ENCODE peak calls at places on chromosomes 5 and 9, in seven cellular contexts. One of them, this sample, is unnamed.

GRCh38 chr5:9423611-9424010 is 122.3 kb downstream of the SEMA5A start:
- DNase-seq in posterior cingulate gyrus: no peak
- DNase-seq in HuH-7: no peak
- DNase-seq in testis: no peak
- DNase-seq in pulmonary artery endothelial cell: no peak
- DNase-seq in HEK293T: no peak
- DNase-seq in dorsolateral prefrontal cortex: no peak
- DNase-seq in this sample: no peak

GRCh38 chr5:107322936-107323335 is 347.8 kb downstream of the EFNA5 start:
- DNase-seq in posterior cingulate gyrus: no peak
- DNase-seq in HuH-7: no peak
- DNase-seq in testis: no peak
- DNase-seq in pulmonary artery endothelial cell: no peak
- DNase-seq in HEK293T: no peak
- DNase-seq in dorsolateral prefrontal cortex: no peak
- DNase-seq in this sample: no peak

GRCh38 chr5:155953335-155953734 is 373.6 kb upstream of the SGCD start:
- DNase-seq in posterior cingulate gyrus: no peak
- DNase-seq in HuH-7: no peak
- DNase-seq in testis: no peak
- DNase-seq in pulmonary artery endothelial cell: no peak
- DNase-seq in HEK293T: no peak
- DNase-seq in dorsolateral prefrontal cortex: no peak
- DNase-seq in this sample: no peak

GRCh38 chr5:174293006-174293405 is 247.5 kb downstream of the NSG2 start:
- DNase-seq in posterior cingulate gyrus: no peak
- DNase-seq in HuH-7: no peak
- DNase-seq in testis: no peak
- DNase-seq in pulmonary artery endothelial cell: no peak
- DNase-seq in HEK293T: no peak
- DNase-seq in dorsolateral prefrontal cortex: no peak
- DNase-seq in this sample: no peak

GRCh38 chr5:89901983-89902382 is 507.6 kb downstream of the CETN3 start:
- DNase-seq in posterior cingulate gyrus: peak
- DNase-seq in HuH-7: no peak
- DNase-seq in testis: no peak
- DNase-seq in pulmonary artery endothelial cell: no peak
- DNase-seq in HEK293T: no peak
- DNase-seq in dorsolateral prefrontal cortex: no peak
- DNase-seq in this sample: no peak

GRCh38 chr5:80127037-80127642 is 92.0 kb downstream of the THBS4 start:
- DNase-seq in posterior cingulate gyrus: no peak
- DNase-seq in HuH-7: no peak
- DNase-seq in testis: no peak
- DNase-seq in pulmonary artery endothelial cell: no peak
- DNase-seq in HEK293T: no peak
- DNase-seq in dorsolateral prefrontal cortex: no peak
- DNase-seq in this sample: no peak

GRCh38 chr9:89435315-89435823 is 62.5 kb downstream of the SEMA4D start:
- DNase-seq in posterior cingulate gyrus: peak
- DNase-seq in HuH-7: no peak
- DNase-seq in testis: no peak
- DNase-seq in pulmonary artery endothelial cell: no peak
- DNase-seq in HEK293T: no peak
- DNase-seq in dorsolateral prefrontal cortex: no peak
- DNase-seq in this sample: peak

GRCh38 chr5:138829341-138829740 is 45.8 kb downstream of the LRRTM2 start:
- DNase-seq in posterior cingulate gyrus: no peak
- DNase-seq in HuH-7: no peak
- DNase-seq in testis: no peak
- DNase-seq in pulmonary artery endothelial cell: no peak
- DNase-seq in HEK293T: no peak
- DNase-seq in dorsolateral prefrontal cortex: no peak
- DNase-seq in this sample: no peak

GRCh38 chr5:1771149-1772065 is 28.2 kb downstream of the MRPL36 start:
- DNase-seq in posterior cingulate gyrus: peak
- DNase-seq in HuH-7: no peak
- DNase-seq in testis: no peak
- DNase-seq in pulmonary artery endothelial cell: no peak
- DNase-seq in HEK293T: no peak
- DNase-seq in dorsolateral prefrontal cortex: no peak
- DNase-seq in this sample: no peak

GRCh38 chr5:140926211-140926902 is at the start of gene PCDHAC1:
- DNase-seq in posterior cingulate gyrus: peak
- DNase-seq in HuH-7: peak
- DNase-seq in testis: peak
- DNase-seq in pulmonary artery endothelial cell: peak
- DNase-seq in HEK293T: peak
- DNase-seq in dorsolateral prefrontal cortex: peak
- DNase-seq in this sample: peak

GRCh38 chr5:88262116-88262515 is 6.5 kb downstream of the TMEM161B start:
- DNase-seq in posterior cingulate gyrus: no peak
- DNase-seq in HuH-7: no peak
- DNase-seq in testis: no peak
- DNase-seq in pulmonary artery endothelial cell: no peak
- DNase-seq in HEK293T: no peak
- DNase-seq in dorsolateral prefrontal cortex: no peak
- DNase-seq in this sample: no peak

GRCh38 chr5:116740771-116741170 is 166.1 kb upstream of the SEMA6A start:
- DNase-seq in posterior cingulate gyrus: no peak
- DNase-seq in HuH-7: no peak
- DNase-seq in testis: no peak
- DNase-seq in pulmonary artery endothelial cell: no peak
- DNase-seq in HEK293T: no peak
- DNase-seq in dorsolateral prefrontal cortex: no peak
- DNase-seq in this sample: no peak

GRCh38 chr5:134567651-134568338 is 42.3 kb downstream of the JADE2 start:
- DNase-seq in posterior cingulate gyrus: peak
- DNase-seq in HuH-7: no peak
- DNase-seq in testis: peak
- DNase-seq in pulmonary artery endothelial cell: no peak
- DNase-seq in HEK293T: no peak
- DNase-seq in dorsolateral prefrontal cortex: no peak
- DNase-seq in this sample: no peak

GRCh38 chr5:72474117-72474915 is 32.9 kb downstream of the ZNF366 start:
- DNase-seq in posterior cingulate gyrus: no peak
- DNase-seq in HuH-7: no peak
- DNase-seq in testis: no peak
- DNase-seq in pulmonary artery endothelial cell: no peak
- DNase-seq in HEK293T: no peak
- DNase-seq in dorsolateral prefrontal cortex: no peak
- DNase-seq in this sample: no peak

GRCh38 chr5:66171349-66172344 is 27.5 kb downstream of the SREK1 start:
- DNase-seq in posterior cingulate gyrus: no peak
- DNase-seq in HuH-7: peak
- DNase-seq in testis: peak
- DNase-seq in pulmonary artery endothelial cell: peak
- DNase-seq in HEK293T: peak
- DNase-seq in dorsolateral prefrontal cortex: no peak
- DNase-seq in this sample: peak

GRCh38 chr5:114097570-114097969 is 264.3 kb upstream of the KCNN2 start:
- DNase-seq in posterior cingulate gyrus: no peak
- DNase-seq in HuH-7: no peak
- DNase-seq in testis: no peak
- DNase-seq in pulmonary artery endothelial cell: no peak
- DNase-seq in HEK293T: no peak
- DNase-seq in dorsolateral prefrontal cortex: no peak
- DNase-seq in this sample: no peak

GRCh38 chr5:178225174-178225573 is 7.4 kb downstream of the PHYKPL start:
- DNase-seq in posterior cingulate gyrus: peak
- DNase-seq in HuH-7: no peak
- DNase-seq in testis: no peak
- DNase-seq in pulmonary artery endothelial cell: no peak
- DNase-seq in HEK293T: no peak
- DNase-seq in dorsolateral prefrontal cortex: no peak
- DNase-seq in this sample: no peak

GRCh38 chr5:148416921-148417320 is 33.2 kb downstream of the FBXO38 start:
- DNase-seq in posterior cingulate gyrus: no peak
- DNase-seq in HuH-7: no peak
- DNase-seq in testis: no peak
- DNase-seq in pulmonary artery endothelial cell: peak
- DNase-seq in HEK293T: no peak
- DNase-seq in dorsolateral prefrontal cortex: no peak
- DNase-seq in this sample: no peak

GRCh38 chr9:81906656-81907055 is 21.6 kb upstream of the SPATA31D4 start:
- DNase-seq in posterior cingulate gyrus: no peak
- DNase-seq in HuH-7: no peak
- DNase-seq in testis: no peak
- DNase-seq in pulmonary artery endothelial cell: no peak
- DNase-seq in HEK293T: no peak
- DNase-seq in dorsolateral prefrontal cortex: no peak
- DNase-seq in this sample: no peak

GRCh38 chr5:142869883-142870282 is 99.7 kb downstream of the ARHGAP26 start:
- DNase-seq in posterior cingulate gyrus: no peak
- DNase-seq in HuH-7: no peak
- DNase-seq in testis: peak
- DNase-seq in pulmonary artery endothelial cell: no peak
- DNase-seq in HEK293T: no peak
- DNase-seq in dorsolateral prefrontal cortex: no peak
- DNase-seq in this sample: no peak

GRCh38 chr5:35477321-35477720 is 140.3 kb upstream of the SPEF2 start:
- DNase-seq in posterior cingulate gyrus: no peak
- DNase-seq in HuH-7: no peak
- DNase-seq in testis: no peak
- DNase-seq in pulmonary artery endothelial cell: no peak
- DNase-seq in HEK293T: no peak
- DNase-seq in dorsolateral prefrontal cortex: no peak
- DNase-seq in this sample: no peak

GRCh38 chr9:81266674-81267073 is 422.7 kb downstream of the TLE1 start:
- DNase-seq in posterior cingulate gyrus: no peak
- DNase-seq in HuH-7: no peak
- DNase-seq in testis: no peak
- DNase-seq in pulmonary artery endothelial cell: no peak
- DNase-seq in HEK293T: no peak
- DNase-seq in dorsolateral prefrontal cortex: no peak
- DNase-seq in this sample: no peak

GRCh38 chr5:176381423-176381822 is 7.0 kb downstream of the NOP16 start:
- DNase-seq in posterior cingulate gyrus: no peak
- DNase-seq in HuH-7: no peak
- DNase-seq in testis: no peak
- DNase-seq in pulmonary artery endothelial cell: no peak
- DNase-seq in HEK293T: no peak
- DNase-seq in dorsolateral prefrontal cortex: no peak
- DNase-seq in this sample: no peak

GRCh38 chr5:179307006-179307800 is 38.1 kb downstream of the ADAMTS2 start:
- DNase-seq in posterior cingulate gyrus: peak
- DNase-seq in HuH-7: no peak
- DNase-seq in testis: no peak
- DNase-seq in pulmonary artery endothelial cell: no peak
- DNase-seq in HEK293T: no peak
- DNase-seq in dorsolateral prefrontal cortex: peak
- DNase-seq in this sample: no peak

GRCh38 chr5:132427285-132428146 is 58.0 kb downstream of the SLC22A5 start:
- DNase-seq in posterior cingulate gyrus: no peak
- DNase-seq in HuH-7: no peak
- DNase-seq in testis: no peak
- DNase-seq in pulmonary artery endothelial cell: no peak
- DNase-seq in HEK293T: no peak
- DNase-seq in dorsolateral prefrontal cortex: no peak
- DNase-seq in this sample: peak

GRCh38 chr5:80959768-80960442 is at the start of gene RASGRF2:
- DNase-seq in posterior cingulate gyrus: peak
- DNase-seq in HuH-7: no peak
- DNase-seq in testis: no peak
- DNase-seq in pulmonary artery endothelial cell: no peak
- DNase-seq in HEK293T: peak
- DNase-seq in dorsolateral prefrontal cortex: peak
- DNase-seq in this sample: no peak

GRCh38 chr5:112848116-112848811 is 12.8 kb upstream of the SRP19 start:
- DNase-seq in posterior cingulate gyrus: no peak
- DNase-seq in HuH-7: peak
- DNase-seq in testis: no peak
- DNase-seq in pulmonary artery endothelial cell: peak
- DNase-seq in HEK293T: peak
- DNase-seq in dorsolateral prefrontal cortex: no peak
- DNase-seq in this sample: peak

GRCh38 chr9:125297917-125298316 is 36.3 kb downstream of the GAPVD1 start:
- DNase-seq in posterior cingulate gyrus: no peak
- DNase-seq in HuH-7: no peak
- DNase-seq in testis: no peak
- DNase-seq in pulmonary artery endothelial cell: no peak
- DNase-seq in HEK293T: no peak
- DNase-seq in dorsolateral prefrontal cortex: no peak
- DNase-seq in this sample: no peak

GRCh38 chr5:132486318-132487094 is 4.1 kb downstream of the IRF1 start:
- DNase-seq in posterior cingulate gyrus: no peak
- DNase-seq in HuH-7: no peak
- DNase-seq in testis: peak
- DNase-seq in pulmonary artery endothelial cell: no peak
- DNase-seq in HEK293T: no peak
- DNase-seq in dorsolateral prefrontal cortex: no peak
- DNase-seq in this sample: no peak

GRCh38 chr9:129631673-129632129 is 5.7 kb downstream of the NTMT1 start:
- DNase-seq in posterior cingulate gyrus: no peak
- DNase-seq in HuH-7: no peak
- DNase-seq in testis: no peak
- DNase-seq in pulmonary artery endothelial cell: no peak
- DNase-seq in HEK293T: no peak
- DNase-seq in dorsolateral prefrontal cortex: no peak
- DNase-seq in this sample: no peak

This sample was measured in NCI-H774.